ENCODE peak calls at places on chromosome 5, in nine cellular contexts. One of them, this sample, is unnamed.

GRCh38 chr5:173765661-173766060 is 122.5 kb upstream of the CPEB4 start:
- DNase-seq in esophagus squamous epithelium: no peak
- DNase-seq in NCI-H446 treated with DMSO at 0.1 percent for 48 hours: no peak
- DNase-seq in NCI-H2081: no peak
- DNase-seq in activated CD4-positive, alpha-beta T cell treated with anti-CD3 and anti-CD28 coated beads for 24 hours: no peak
- DNase-seq in psoas muscle: no peak
- DNase-seq in NCI-H460: no peak
- DNase-seq in MCF 10A: no peak
- DNase-seq in astrocyte of the hippocampus: no peak
- DNase-seq in this sample: no peak

GRCh38 chr5:140833993-140834392 is at the start of gene PCDHA7:
- DNase-seq in esophagus squamous epithelium: no peak
- DNase-seq in NCI-H446 treated with DMSO at 0.1 percent for 48 hours: no peak
- DNase-seq in NCI-H2081: no peak
- DNase-seq in activated CD4-positive, alpha-beta T cell treated with anti-CD3 and anti-CD28 coated beads for 24 hours: no peak
- DNase-seq in psoas muscle: no peak
- DNase-seq in NCI-H460: peak; percentile 26
- DNase-seq in MCF 10A: no peak
- DNase-seq in astrocyte of the hippocampus: peak; percentile 3
- DNase-seq in this sample: peak; percentile 16

GRCh38 chr5:56733580-56733979 is 81.8 kb upstream of the MAP3K1 start:
- DNase-seq in esophagus squamous epithelium: no peak
- DNase-seq in NCI-H446 treated with DMSO at 0.1 percent for 48 hours: no peak
- DNase-seq in NCI-H2081: no peak
- DNase-seq in activated CD4-positive, alpha-beta T cell treated with anti-CD3 and anti-CD28 coated beads for 24 hours: no peak
- DNase-seq in psoas muscle: no peak
- DNase-seq in NCI-H460: no peak
- DNase-seq in MCF 10A: no peak
- DNase-seq in astrocyte of the hippocampus: no peak
- DNase-seq in this sample: no peak

GRCh38 chr5:161545701-161546462 is 643 bp downstream of the GABRB2 start:
- DNase-seq in esophagus squamous epithelium: no peak
- DNase-seq in NCI-H446 treated with DMSO at 0.1 percent for 48 hours: no peak
- DNase-seq in NCI-H2081: no peak
- DNase-seq in activated CD4-positive, alpha-beta T cell treated with anti-CD3 and anti-CD28 coated beads for 24 hours: no peak
- DNase-seq in psoas muscle: no peak
- DNase-seq in NCI-H460: no peak
- DNase-seq in MCF 10A: no peak
- DNase-seq in astrocyte of the hippocampus: peak; percentile 0
- DNase-seq in this sample: no peak

GRCh38 chr5:145473032-145473642 is 362.0 kb downstream of the PRELID2 start:
- DNase-seq in esophagus squamous epithelium: no peak
- DNase-seq in NCI-H446 treated with DMSO at 0.1 percent for 48 hours: no peak
- DNase-seq in NCI-H2081: no peak
- DNase-seq in activated CD4-positive, alpha-beta T cell treated with anti-CD3 and anti-CD28 coated beads for 24 hours: no peak
- DNase-seq in psoas muscle: no peak
- DNase-seq in NCI-H460: no peak
- DNase-seq in MCF 10A: peak; percentile 60
- DNase-seq in astrocyte of the hippocampus: no peak
- DNase-seq in this sample: no peak

GRCh38 chr5:97124335-97124734 is 18.1 kb downstream of the LIX1 start:
- DNase-seq in esophagus squamous epithelium: no peak
- DNase-seq in NCI-H446 treated with DMSO at 0.1 percent for 48 hours: no peak
- DNase-seq in NCI-H2081: no peak
- DNase-seq in activated CD4-positive, alpha-beta T cell treated with anti-CD3 and anti-CD28 coated beads for 24 hours: no peak
- DNase-seq in psoas muscle: no peak
- DNase-seq in NCI-H460: no peak
- DNase-seq in MCF 10A: peak; percentile 25
- DNase-seq in astrocyte of the hippocampus: no peak
- DNase-seq in this sample: no peak

GRCh38 chr5:132006331-132007120 is 4.9 kb downstream of the ACSL6 start:
- DNase-seq in esophagus squamous epithelium: no peak
- DNase-seq in NCI-H446 treated with DMSO at 0.1 percent for 48 hours: no peak
- DNase-seq in NCI-H2081: no peak
- DNase-seq in activated CD4-positive, alpha-beta T cell treated with anti-CD3 and anti-CD28 coated beads for 24 hours: no peak
- DNase-seq in psoas muscle: peak; percentile 12
- DNase-seq in NCI-H460: no peak
- DNase-seq in MCF 10A: no peak
- DNase-seq in astrocyte of the hippocampus: no peak
- DNase-seq in this sample: no peak

GRCh38 chr5:67350185-67350584 is 153.6 kb upstream of the CD180 start:
- DNase-seq in esophagus squamous epithelium: no peak
- DNase-seq in NCI-H446 treated with DMSO at 0.1 percent for 48 hours: peak; percentile 21
- DNase-seq in NCI-H2081: peak; percentile 65
- DNase-seq in activated CD4-positive, alpha-beta T cell treated with anti-CD3 and anti-CD28 coated beads for 24 hours: no peak
- DNase-seq in psoas muscle: no peak
- DNase-seq in NCI-H460: no peak
- DNase-seq in MCF 10A: no peak
- DNase-seq in astrocyte of the hippocampus: no peak
- DNase-seq in this sample: no peak

GRCh38 chr5:151251001-151251551 is 1.9 kb upstream of the GM2A start:
- DNase-seq in esophagus squamous epithelium: no peak
- DNase-seq in NCI-H446 treated with DMSO at 0.1 percent for 48 hours: no peak
- DNase-seq in NCI-H2081: no peak
- DNase-seq in activated CD4-positive, alpha-beta T cell treated with anti-CD3 and anti-CD28 coated beads for 24 hours: no peak
- DNase-seq in psoas muscle: no peak
- DNase-seq in NCI-H460: peak; percentile 68
- DNase-seq in MCF 10A: no peak
- DNase-seq in astrocyte of the hippocampus: no peak
- DNase-seq in this sample: no peak

GRCh38 chr5:130017173-130017572 is 112.9 kb downstream of the CHSY3 start:
- DNase-seq in esophagus squamous epithelium: no peak
- DNase-seq in NCI-H446 treated with DMSO at 0.1 percent for 48 hours: no peak
- DNase-seq in NCI-H2081: no peak
- DNase-seq in activated CD4-positive, alpha-beta T cell treated with anti-CD3 and anti-CD28 coated beads for 24 hours: no peak
- DNase-seq in psoas muscle: no peak
- DNase-seq in NCI-H460: no peak
- DNase-seq in MCF 10A: no peak
- DNase-seq in astrocyte of the hippocampus: no peak
- DNase-seq in this sample: no peak

GRCh38 chr5:14226992-14227391 is 83.8 kb downstream of the TRIO start:
- DNase-seq in esophagus squamous epithelium: no peak
- DNase-seq in NCI-H446 treated with DMSO at 0.1 percent for 48 hours: no peak
- DNase-seq in NCI-H2081: no peak
- DNase-seq in activated CD4-positive, alpha-beta T cell treated with anti-CD3 and anti-CD28 coated beads for 24 hours: no peak
- DNase-seq in psoas muscle: no peak
- DNase-seq in NCI-H460: no peak
- DNase-seq in MCF 10A: no peak
- DNase-seq in astrocyte of the hippocampus: no peak
- DNase-seq in this sample: no peak

GRCh38 chr5:149149942-149150341 is 8.6 kb downstream of the ABLIM3 start:
- DNase-seq in esophagus squamous epithelium: no peak
- DNase-seq in NCI-H446 treated with DMSO at 0.1 percent for 48 hours: no peak
- DNase-seq in NCI-H2081: no peak
- DNase-seq in activated CD4-positive, alpha-beta T cell treated with anti-CD3 and anti-CD28 coated beads for 24 hours: no peak
- DNase-seq in psoas muscle: no peak
- DNase-seq in NCI-H460: no peak
- DNase-seq in MCF 10A: peak; percentile 58
- DNase-seq in astrocyte of the hippocampus: no peak
- DNase-seq in this sample: no peak

GRCh38 chr5:10354048-10354872 is 765 bp downstream of the MARCHF6 start:
- DNase-seq in esophagus squamous epithelium: no peak
- DNase-seq in NCI-H446 treated with DMSO at 0.1 percent for 48 hours: peak; percentile 41
- DNase-seq in NCI-H2081: peak; percentile 71
- DNase-seq in activated CD4-positive, alpha-beta T cell treated with anti-CD3 and anti-CD28 coated beads for 24 hours: no peak
- DNase-seq in psoas muscle: no peak
- DNase-seq in NCI-H460: no peak
- DNase-seq in MCF 10A: peak; percentile 46
- DNase-seq in astrocyte of the hippocampus: peak; percentile 58
- DNase-seq in this sample: peak; percentile 71